ENCODE peak calls at places on chromosomes 12 and 14, in ten cellular contexts. A, V, E, Q, P, N, T, X, M and Z are unnamed samples.

GRCh38 chr12:81450920-81451739 is 308.0 kb downstream of the PPFIA2 start:
- DNase-seq in A (no peak), T (no peak), P (no peak), Q (no peak), X (peak; percentile 23), N (peak; percentile 74), M (peak; percentile 74), V (peak; percentile 9), E (peak; percentile 40), Z (no peak)

GRCh38 chr12:88566430-88566829 is 13.8 kb downstream of the KITLG start:
- DNase-seq in T (no peak), Q (no peak), X (no peak), E (no peak), N (peak; percentile 39), V (no peak), P (no peak), M (no peak), A (no peak), Z (no peak)

GRCh38 chr12:96606646-96607045 is 117.3 kb downstream of the CFAP54 start:
- DNase-seq in X (no peak), N (no peak), A (no peak), V (no peak), T (no peak), M (no peak), Q (no peak), E (no peak), P (no peak), Z (no peak)

GRCh38 chr12:118374126-118374725 is 1.5 kb upstream of the TAOK3 start:
- DNase-seq in M (no peak), Q (no peak), V (no peak), T (no peak), N (no peak), X (no peak), P (no peak), E (no peak), A (no peak), Z (no peak)

GRCh38 chr12:70157099-70157498 is 86.1 kb upstream of the CNOT2 start:
- DNase-seq in E (no peak), X (no peak), M (no peak), N (no peak), P (no peak), V (no peak), A (no peak), T (no peak), Q (no peak), Z (no peak)

GRCh38 chr12:116459921-116460666 is 99.1 kb upstream of the MAP1LC3B2 start:
- DNase-seq in M (no peak), A (no peak), T (no peak), E (no peak), P (no peak), V (peak; percentile 6), N (no peak), X (no peak), Q (no peak), Z (no peak)

GRCh38 chr14:59455411-59455810 is 9.8 kb downstream of the GPR135 start:
- DNase-seq in M (no peak), N (peak; percentile 41), T (no peak), V (peak; percentile 17), X (no peak), E (no peak), A (no peak), P (no peak), Q (no peak), Z (no peak)

GRCh38 chr14:57987051-57987450 is 121.2 kb upstream of the SLC35F4 start:
- DNase-seq in E (no peak), T (no peak), V (peak; percentile 0), P (no peak), A (no peak), N (no peak), Q (no peak), M (no peak), X (no peak), Z (peak; percentile 79)

GRCh38 chr12:120264511-120265202 is 873 bp downstream of the PXN start:
- DNase-seq in M (no peak), E (no peak), P (no peak), Q (no peak), A (no peak), T (no peak), V (no peak), N (no peak), X (no peak), Z (no peak)

GRCh38 chr14:72682188-72682587 is 211.7 kb downstream of the DPF3 start:
- DNase-seq in V (peak; percentile 58), M (no peak), E (peak; percentile 33), N (peak; percentile 39), Q (no peak), A (no peak), X (no peak), P (no peak), T (no peak), Z (no peak)